ENCODE peak calls at places on chromosomes 2 and 18, in five cellular contexts. One of them, this sample, is unnamed.

GRCh38 chr2:198615972-198616371 is 811.6 kb downstream of the PLCL1 start:
- DNase-seq in sigmoid colon: no peak
- DNase-seq in GM23338: no peak
- DNase-seq in WTC11: no peak
- DNase-seq in nephron progenitor cell: no peak
- DNase-seq in this sample: no peak

GRCh38 chr18:70454705-70455322 is 166.0 kb downstream of the SOCS6 start:
- DNase-seq in nephron progenitor cell: peak
- DNase-seq in WTC11: no peak
- DNase-seq in GM23338: peak
- DNase-seq in sigmoid colon: no peak
- DNase-seq in this sample: peak

GRCh38 chr2:9234680-9235387 is 28.2 kb downstream of the ASAP2 start:
- DNase-seq in WTC11: no peak
- DNase-seq in nephron progenitor cell: no peak
- DNase-seq in sigmoid colon: no peak
- DNase-seq in GM23338: no peak
- DNase-seq in this sample: no peak

GRCh38 chr18:2881490-2882195 is 34.8 kb downstream of the EMILIN2 start:
- DNase-seq in GM23338: no peak
- DNase-seq in nephron progenitor cell: peak
- DNase-seq in sigmoid colon: peak
- DNase-seq in WTC11: no peak
- DNase-seq in this sample: no peak

GRCh38 chr2:190996338-190996946 is 17.5 kb downstream of the STAT1 start:
- DNase-seq in nephron progenitor cell: no peak
- DNase-seq in WTC11: peak
- DNase-seq in sigmoid colon: no peak
- DNase-seq in GM23338: peak
- DNase-seq in this sample: peak

GRCh38 chr2:148031152-148031551 is 10.3 kb downstream of the MBD5 start:
- DNase-seq in WTC11: no peak
- DNase-seq in sigmoid colon: no peak
- DNase-seq in GM23338: no peak
- DNase-seq in nephron progenitor cell: no peak
- DNase-seq in this sample: no peak

GRCh38 chr2:189633392-189633811 is 27.9 kb upstream of the ASNSD1 start:
- DNase-seq in nephron progenitor cell: no peak
- DNase-seq in sigmoid colon: no peak
- DNase-seq in WTC11: no peak
- DNase-seq in GM23338: peak
- DNase-seq in this sample: peak

GRCh38 chr18:35241523-35241804 is 630 bp downstream of the ZNF397 start:
- DNase-seq in WTC11: no peak
- DNase-seq in nephron progenitor cell: no peak
- DNase-seq in GM23338: no peak
- DNase-seq in sigmoid colon: no peak
- DNase-seq in this sample: no peak

GRCh38 chr2:236782938-236783337 is 213.3 kb downstream of the ACKR3 start:
- DNase-seq in GM23338: no peak
- DNase-seq in sigmoid colon: no peak
- DNase-seq in WTC11: no peak
- DNase-seq in nephron progenitor cell: no peak
- DNase-seq in this sample: no peak

GRCh38 chr2:49901202-49901865 is 747.0 kb upstream of the FSHR start:
- DNase-seq in WTC11: no peak
- DNase-seq in GM23338: no peak
- DNase-seq in sigmoid colon: no peak
- DNase-seq in nephron progenitor cell: no peak
- DNase-seq in this sample: no peak

GRCh38 chr2:44275915-44276279 is 617 bp downstream of the SLC3A1 start:
- DNase-seq in WTC11: no peak
- DNase-seq in GM23338: no peak
- DNase-seq in nephron progenitor cell: no peak
- DNase-seq in sigmoid colon: no peak
- DNase-seq in this sample: no peak

GRCh38 chr2:168340931-168341330 is 93.5 kb upstream of the STK39 start:
- DNase-seq in sigmoid colon: no peak
- DNase-seq in GM23338: no peak
- DNase-seq in WTC11: no peak
- DNase-seq in nephron progenitor cell: no peak
- DNase-seq in this sample: no peak

GRCh38 chr2:110842048-110842447 is 109.7 kb downstream of the ACOXL start:
- DNase-seq in GM23338: no peak
- DNase-seq in nephron progenitor cell: no peak
- DNase-seq in sigmoid colon: no peak
- DNase-seq in WTC11: no peak
- DNase-seq in this sample: no peak

GRCh38 chr18:3554091-3554601 is 104.2 kb downstream of the TGIF1 start:
- DNase-seq in GM23338: peak
- DNase-seq in WTC11: peak
- DNase-seq in nephron progenitor cell: peak
- DNase-seq in sigmoid colon: no peak
- DNase-seq in this sample: peak

GRCh38 chr2:239630618-239631286 is 229.9 kb upstream of the HDAC4 start:
- DNase-seq in WTC11: no peak
- DNase-seq in sigmoid colon: no peak
- DNase-seq in GM23338: no peak
- DNase-seq in nephron progenitor cell: no peak
- DNase-seq in this sample: no peak

GRCh38 chr2:69514406-69514805 is 77.2 kb upstream of the NFU1 start:
- DNase-seq in WTC11: peak
- DNase-seq in GM23338: peak
- DNase-seq in sigmoid colon: no peak
- DNase-seq in nephron progenitor cell: no peak
- DNase-seq in this sample: no peak

DNA sequence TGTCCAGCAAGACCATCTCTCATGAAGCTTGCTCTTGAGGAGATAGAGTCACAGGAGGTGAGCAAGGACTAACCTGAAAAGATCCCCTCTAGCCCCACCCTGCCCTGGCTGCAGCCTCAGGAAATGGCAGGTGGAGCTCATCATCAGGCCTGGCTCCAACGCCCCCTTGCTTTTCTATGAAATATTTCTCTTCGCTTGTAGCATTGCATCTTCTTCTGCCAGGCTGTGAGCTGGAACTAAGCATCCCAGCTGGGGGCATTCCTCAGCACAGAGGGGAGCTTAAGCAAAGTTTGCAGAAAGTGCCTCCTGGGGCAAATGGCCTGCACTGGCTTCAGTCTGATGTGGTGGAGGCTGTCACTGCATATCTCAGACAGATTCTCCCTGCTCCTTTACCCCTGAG is 90.1 kb upstream of the LGALSL start:
- DNase-seq in sigmoid colon: no peak
- DNase-seq in WTC11: peak
- DNase-seq in nephron progenitor cell: no peak
- DNase-seq in GM23338: peak
- DNase-seq in this sample: no peak
- TF ChIP-seq CTCF in sigmoid colon: no peak
- TF ChIP-seq CTCF in WTC11: no peak
- TF ChIP-seq CTCF in nephron progenitor cell: no peak
- TF ChIP-seq CTCF in GM23338: peak
- TF ChIP-seq CTCF in this sample: no peak

GRCh38 chr2:119480718-119481142 is 43.6 kb downstream of the SCTR start:
- DNase-seq in GM23338: no peak
- DNase-seq in nephron progenitor cell: no peak
- DNase-seq in sigmoid colon: no peak
- DNase-seq in WTC11: no peak
- DNase-seq in this sample: no peak
- TF ChIP-seq CTCF in GM23338: no peak
- TF ChIP-seq CTCF in nephron progenitor cell: no peak
- TF ChIP-seq CTCF in sigmoid colon: no peak
- TF ChIP-seq CTCF in WTC11: no peak
- TF ChIP-seq CTCF in this sample: no peak

DNA sequence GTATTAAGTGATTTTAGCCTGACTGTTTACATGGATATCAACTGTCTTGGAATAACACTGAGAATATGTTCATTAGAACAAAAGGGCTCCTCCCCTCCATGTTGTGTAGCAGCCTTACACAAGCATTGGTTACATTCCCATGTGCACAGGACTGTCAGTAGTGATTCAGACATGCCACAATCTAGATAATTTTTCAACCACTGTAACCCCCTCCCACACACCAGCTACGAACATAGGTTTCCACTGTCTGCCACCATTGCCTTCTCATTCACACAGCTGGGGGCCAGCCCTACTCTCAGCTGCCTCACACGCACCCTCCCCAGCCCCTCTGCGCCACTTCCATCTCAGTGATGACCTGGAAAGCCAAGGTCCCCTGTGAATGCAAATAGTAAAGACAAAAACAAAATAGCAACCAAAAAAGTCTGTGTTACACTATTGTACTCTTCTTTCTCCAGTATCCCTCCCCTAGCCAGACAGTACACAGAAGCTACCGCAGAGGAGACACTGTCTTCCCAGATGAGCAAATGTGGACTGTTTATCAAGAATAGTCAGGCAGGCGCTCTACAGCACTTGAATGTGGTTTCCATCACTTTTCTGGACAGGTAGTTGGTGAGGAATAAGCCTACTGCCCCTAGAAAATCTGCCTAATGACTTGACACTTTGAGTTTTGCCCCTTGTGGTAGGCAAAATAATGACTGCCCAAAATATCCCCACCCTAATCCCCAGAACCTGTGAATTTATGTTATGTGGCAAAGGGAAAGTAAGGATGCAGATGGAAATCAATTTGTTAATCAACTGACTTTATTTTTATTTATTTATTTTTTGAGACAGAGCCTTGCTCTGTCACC is 27.9 kb upstream of the TYMS start:
- DNase-seq in WTC11: no peak
- DNase-seq in sigmoid colon: no peak
- DNase-seq in nephron progenitor cell: no peak
- DNase-seq in GM23338: peak
- DNase-seq in this sample: no peak
- TF ChIP-seq CTCF in WTC11: no peak
- TF ChIP-seq CTCF in sigmoid colon: no peak
- TF ChIP-seq CTCF in nephron progenitor cell: peak
- TF ChIP-seq CTCF in GM23338: no peak
- TF ChIP-seq CTCF in this sample: peak

DNA sequence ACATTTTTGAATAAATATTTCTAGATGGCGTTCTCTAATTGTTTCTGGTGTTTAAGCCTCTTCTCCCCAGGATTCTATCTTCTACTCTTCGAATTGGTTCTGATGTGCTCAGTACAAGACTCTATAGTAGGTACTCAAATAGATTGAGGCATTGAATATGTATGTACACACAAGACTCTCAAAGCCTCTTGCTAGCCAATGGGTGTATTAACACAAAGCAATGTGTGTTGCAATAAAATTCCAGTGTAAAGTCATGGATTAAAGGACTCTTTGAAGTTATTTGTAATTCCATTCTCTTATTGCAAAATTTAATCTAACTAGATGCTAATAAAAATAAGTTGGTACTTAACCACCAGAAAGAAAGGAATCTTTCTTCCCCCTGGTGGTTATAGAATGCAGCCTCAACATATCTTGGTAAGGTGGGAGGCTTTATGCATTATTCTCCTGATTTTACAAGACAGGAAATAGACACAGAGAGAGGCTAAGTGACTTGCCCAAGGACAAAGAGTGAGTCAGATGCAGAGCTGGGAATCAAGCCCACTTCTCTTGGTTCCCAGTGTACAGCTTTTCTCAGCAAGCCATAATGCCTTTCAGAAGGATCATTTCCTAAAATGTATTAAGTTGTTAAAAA is 18.1 kb downstream of the LRP1B start:
- DNase-seq in WTC11: no peak
- DNase-seq in GM23338: peak
- DNase-seq in nephron progenitor cell: no peak
- DNase-seq in sigmoid colon: no peak
- DNase-seq in this sample: no peak
- TF ChIP-seq CTCF in WTC11: no peak
- TF ChIP-seq CTCF in GM23338: no peak
- TF ChIP-seq CTCF in nephron progenitor cell: no peak
- TF ChIP-seq CTCF in sigmoid colon: no peak
- TF ChIP-seq CTCF in this sample: peak

GRCh38 chr2:228318218-228318617 is 136.7 kb upstream of the SPHKAP start:
- DNase-seq in sigmoid colon: no peak
- DNase-seq in nephron progenitor cell: peak
- DNase-seq in GM23338: peak
- DNase-seq in WTC11: peak
- DNase-seq in this sample: peak
- TF ChIP-seq CTCF in sigmoid colon: no peak
- TF ChIP-seq CTCF in nephron progenitor cell: peak
- TF ChIP-seq CTCF in GM23338: peak
- TF ChIP-seq CTCF in WTC11: peak
- TF ChIP-seq CTCF in this sample: peak

GRCh38 chr2:29238497-29238896 is 123.3 kb downstream of the CLIP4 start:
- DNase-seq in sigmoid colon: peak
- DNase-seq in GM23338: peak
- DNase-seq in WTC11: peak
- DNase-seq in nephron progenitor cell: no peak
- DNase-seq in this sample: peak
- TF ChIP-seq CTCF in sigmoid colon: peak
- TF ChIP-seq CTCF in GM23338: peak
- TF ChIP-seq CTCF in WTC11: peak
- TF ChIP-seq CTCF in nephron progenitor cell: peak
- TF ChIP-seq CTCF in this sample: peak

GRCh38 chr18:11392974-11393373 is 216.4 kb upstream of the SLC35G4 start:
- DNase-seq in WTC11: no peak
- DNase-seq in GM23338: no peak
- DNase-seq in sigmoid colon: no peak
- DNase-seq in nephron progenitor cell: no peak
- DNase-seq in this sample: no peak

GRCh38 chr18:11393486-11393885 is 215.9 kb upstream of the SLC35G4 start:
- DNase-seq in GM23338: peak
- DNase-seq in sigmoid colon: no peak
- DNase-seq in nephron progenitor cell: no peak
- DNase-seq in WTC11: no peak
- DNase-seq in this sample: no peak

GRCh38 chr18:11398625-11399024 is 210.8 kb upstream of the SLC35G4 start:
- DNase-seq in sigmoid colon: no peak
- DNase-seq in nephron progenitor cell: no peak
- DNase-seq in GM23338: peak
- DNase-seq in WTC11: no peak
- DNase-seq in this sample: no peak
- TF ChIP-seq CTCF in sigmoid colon: no peak
- TF ChIP-seq CTCF in nephron progenitor cell: peak
- TF ChIP-seq CTCF in GM23338: peak
- TF ChIP-seq CTCF in WTC11: no peak
- TF ChIP-seq CTCF in this sample: peak

DNA sequence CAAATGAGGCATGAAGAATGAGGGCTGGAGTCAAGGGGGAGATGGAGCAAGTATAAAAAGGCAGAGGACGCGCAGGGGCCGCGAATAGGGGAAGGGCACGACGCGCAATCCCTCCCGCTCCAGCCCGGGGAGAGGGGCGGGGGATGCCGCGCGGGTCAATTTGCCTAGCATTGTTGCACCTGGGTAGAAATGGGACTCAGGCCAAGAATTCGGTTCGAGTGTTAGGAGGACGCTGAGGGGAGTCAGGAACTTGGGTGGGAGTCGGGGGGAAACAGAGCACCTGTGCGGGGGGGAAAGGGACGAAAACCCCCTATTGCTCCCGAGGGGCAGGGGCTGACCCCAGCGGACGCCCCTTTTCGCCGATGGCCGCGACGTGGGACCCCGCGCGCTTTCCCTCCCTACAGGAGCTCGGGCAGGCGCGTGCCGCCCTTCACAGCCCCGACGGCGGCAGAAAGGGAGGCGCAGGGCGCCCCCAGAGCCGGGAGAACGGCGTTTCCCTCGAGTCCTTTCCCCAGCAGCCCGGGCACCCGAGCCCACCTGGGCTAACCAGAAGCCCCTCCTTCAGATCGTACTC is 425 bp downstream of the PAIP2B start:
- DNase-seq in nephron progenitor cell: peak
- DNase-seq in sigmoid colon: peak
- DNase-seq in WTC11: peak
- DNase-seq in GM23338: peak
- DNase-seq in this sample: peak
- TF ChIP-seq CTCF in nephron progenitor cell: no peak
- TF ChIP-seq CTCF in sigmoid colon: no peak
- TF ChIP-seq CTCF in WTC11: no peak
- TF ChIP-seq CTCF in GM23338: no peak
- TF ChIP-seq CTCF in this sample: no peak

This sample was measured in endothelial cell.